ENCODE peak calls at places on chromosomes 16 and 17, in ten cellular contexts. M is hepatocyte, E is tibial artery, Y is NB4, P is GM20000, N is cardiac fibroblast, K is lung, X is type B pancreatic cell, D is K562, B is AG10803. W is an unnamed sample.

GRCh38 chr16:85387171-85387507 is 226.0 kb upstream of the GSE1 start:
- DNase-seq in D (no peak), M (no peak), P (no peak), E (peak), N (no peak), Y (no peak), X (no peak), B (no peak), K (no peak), W (no peak)

GRCh38 chr17:19269102-19269501 is 31.9 kb downstream of the EPN2 start:
- DNase-seq in M (no peak), Y (peak), N (no peak), X (no peak), K (no peak), D (no peak), P (no peak), E (no peak), B (no peak), W (no peak)

GRCh38 chr17:5531019-5531418 is 44.7 kb downstream of the MIS12 start:
- DNase-seq in X (no peak), D (no peak), N (no peak), M (no peak), K (no peak), B (no peak), P (no peak), Y (no peak), E (no peak), W (no peak)

GRCh38 chr16:86026136-86026905 is 127.4 kb downstream of the IRF8 start:
- DNase-seq in E (peak), Y (no peak), B (no peak), M (peak), X (no peak), N (no peak), D (no peak), P (no peak), K (no peak), W (no peak)

GRCh38 chr17:63542942-63543821 is 7.1 kb upstream of the DCAF7 start:
- DNase-seq in M (peak), E (no peak), N (no peak), D (no peak), X (no peak), P (no peak), K (no peak), B (no peak), Y (no peak), W (no peak)

GRCh38 chr17:73645050-73645871 is 1.0 kb upstream of the SDK2 start:
- DNase-seq in B (peak), K (no peak), X (peak), Y (no peak), D (no peak), P (peak), N (no peak), M (peak), E (no peak), W (peak)

GRCh38 chr17:16973760-16974540 is 2.0 kb upstream of the TNFRSF13B start:
- DNase-seq in P (no peak), Y (no peak), M (no peak), E (no peak), D (no peak), B (no peak), X (no peak), K (no peak), N (no peak), W (no peak)

GRCh38 chr16:16930309-16931000 is 540.3 kb downstream of the XYLT1 start:
- DNase-seq in X (no peak), K (no peak), D (no peak), M (no peak), E (no peak), P (no peak), B (no peak), N (no peak), Y (no peak), W (no peak)

GRCh38 chr17:8122391-8122922 is 1.4 kb downstream of the HES7 start:
- DNase-seq in Y (peak), P (no peak), B (peak), D (no peak), X (no peak), K (no peak), M (peak), E (no peak), N (peak), W (no peak)

GRCh38 chr17:77308768-77309726 is 168.3 kb downstream of the SEC14L1 start:
- DNase-seq in K (no peak), N (peak), M (peak), P (no peak), X (no peak), D (peak), Y (peak), B (peak), E (no peak), W (no peak)

GRCh38 chr17:18921912-18922451 is 30.0 kb upstream of the SLC5A10 start:
- DNase-seq in K (no peak), X (no peak), M (peak), B (no peak), E (no peak), D (peak), P (peak), N (peak), Y (no peak), W (no peak)

GRCh38 chr16:77404823-77405222 is 30.0 kb downstream of the ADAMTS18 start:
- DNase-seq in E (no peak), D (no peak), N (no peak), K (no peak), M (no peak), Y (no peak), B (no peak), X (no peak), P (no peak), W (no peak)

GRCh38 chr16:30628628-30629342 is 18.6 kb upstream of the ZNF689 start:
- DNase-seq in E (peak), Y (peak), X (peak), K (peak), D (peak), M (peak), B (peak), P (peak), N (peak), W (peak)

GRCh38 chr16:48318630-48319029 is 66.6 kb downstream of the SIAH1 start:
- DNase-seq in K (no peak), Y (peak), M (no peak), E (no peak), N (peak), B (peak), P (peak), X (no peak), D (no peak), W (peak)

GRCh38 chr17:17305282-17305801 is 2.2 kb downstream of the NT5M start:
- DNase-seq in Y (peak), P (peak), E (no peak), N (no peak), D (peak), K (no peak), M (no peak), X (no peak), B (no peak), W (no peak)

GRCh38 chr17:40450175-40450574 is 6.9 kb downstream of the IGFBP4 start:
- DNase-seq in P (peak), E (no peak), D (peak), M (peak), X (no peak), B (no peak), N (peak), K (no peak), Y (peak), W (peak)

GRCh38 chr17:27430882-27431491 is 25.3 kb upstream of the KSR1 start:
- DNase-seq in E (no peak), P (no peak), D (peak), M (peak), B (peak), X (no peak), N (peak), K (no peak), Y (peak), W (peak)

GRCh38 chr16:71514476-71514875 is 11.8 kb upstream of the CHST4 start:
- DNase-seq in D (no peak), B (no peak), Y (no peak), P (peak), M (no peak), X (no peak), E (no peak), N (no peak), K (no peak), W (no peak)

GRCh38 chr16:30346286-30346685 is 8.8 kb downstream of the CD2BP2 start:
- DNase-seq in K (no peak), N (no peak), B (no peak), E (no peak), X (peak), D (no peak), P (no peak), M (no peak), Y (no peak), W (no peak)

GRCh38 chr16:62648256-62648655 is 612.0 kb upstream of the CDH8 start:
- DNase-seq in E (no peak), P (no peak), K (no peak), N (no peak), B (no peak), Y (no peak), X (no peak), D (no peak), M (no peak), W (no peak)

GRCh38 chr17:4555863-4556646 is 871 bp upstream of the MYBBP1A start:
- DNase-seq in N (no peak), Y (no peak), K (no peak), X (no peak), B (no peak), E (no peak), M (no peak), P (no peak), D (no peak), W (peak)

GRCh38 chr17:55763856-55764255 is 13.0 kb downstream of the PCTP start:
- DNase-seq in K (no peak), P (no peak), X (no peak), E (no peak), Y (peak), N (peak), B (no peak), D (no peak), M (no peak), W (no peak)

GRCh38 chr17:76353004-76353598 is 615 bp downstream of the PRPSAP1 start:
- DNase-seq in D (no peak), N (no peak), B (no peak), Y (no peak), M (peak), K (no peak), X (no peak), E (no peak), P (peak), W (peak)

GRCh38 chr17:2068589-2069051 is 13.7 kb downstream of the HIC1 start:
- DNase-seq in X (no peak), M (peak), N (peak), B (peak), E (no peak), Y (no peak), K (no peak), P (no peak), D (no peak), W (no peak)

GRCh38 chr17:64442550-64442971 is 6.4 kb upstream of the MILR1 start:
- DNase-seq in E (no peak), P (no peak), B (no peak), N (no peak), Y (no peak), K (no peak), D (no peak), X (no peak), M (no peak), W (no peak)

GRCh38 chr16:8655184-8655717 is 19.2 kb upstream of the ABAT start:
- DNase-seq in B (peak), E (no peak), Y (peak), P (peak), K (peak), N (peak), D (peak), M (peak), X (no peak), W (peak)

GRCh38 chr16:9969580-9969979 is 212.6 kb downstream of the GRIN2A start:
- DNase-seq in E (no peak), M (no peak), P (no peak), K (no peak), N (no peak), Y (no peak), D (no peak), B (no peak), X (no peak), W (no peak)

GRCh38 chr16:17407321-17407720 is 63.4 kb downstream of the XYLT1 start:
- DNase-seq in M (no peak), D (no peak), P (no peak), K (no peak), B (no peak), E (no peak), Y (no peak), X (no peak), N (no peak), W (no peak)

GRCh38 chr16:88531931-88532433 is 38.2 kb upstream of the ZC3H18 start:
- DNase-seq in M (no peak), E (no peak), P (no peak), D (no peak), N (no peak), K (no peak), Y (peak), X (no peak), B (no peak), W (no peak)

GRCh38 chr16:70701596-70701995 is 15.7 kb upstream of the MTSS2 start:
- DNase-seq in E (no peak), K (no peak), D (no peak), X (no peak), Y (no peak), P (no peak), M (no peak), N (no peak), B (no peak), W (no peak)

GRCh38 chr16:84881702-84882521 is 62.1 kb downstream of the CRISPLD2 start:
- DNase-seq in E (peak), N (peak), D (peak), Y (no peak), M (peak), X (no peak), P (no peak), B (peak), K (no peak), W (no peak)

GRCh38 chr16:66256919-66257318 is 109.6 kb upstream of the CDH5 start:
- DNase-seq in N (no peak), X (no peak), E (no peak), K (no peak), B (no peak), Y (no peak), M (no peak), P (no peak), D (no peak), W (no peak)

GRCh38 chr17:83154311-83155127 is 75.1 kb downstream of the METRNL start:
- DNase-seq in K (peak), X (peak), E (no peak), Y (no peak), D (no peak), M (no peak), P (no peak), N (no peak), B (no peak), W (no peak)

GRCh38 chr16:66988197-66988788 is at the start of gene CES4A:
- DNase-seq in K (no peak), Y (no peak), X (no peak), E (no peak), D (no peak), B (peak), N (peak), P (no peak), M (peak), W (no peak)

DNA sequence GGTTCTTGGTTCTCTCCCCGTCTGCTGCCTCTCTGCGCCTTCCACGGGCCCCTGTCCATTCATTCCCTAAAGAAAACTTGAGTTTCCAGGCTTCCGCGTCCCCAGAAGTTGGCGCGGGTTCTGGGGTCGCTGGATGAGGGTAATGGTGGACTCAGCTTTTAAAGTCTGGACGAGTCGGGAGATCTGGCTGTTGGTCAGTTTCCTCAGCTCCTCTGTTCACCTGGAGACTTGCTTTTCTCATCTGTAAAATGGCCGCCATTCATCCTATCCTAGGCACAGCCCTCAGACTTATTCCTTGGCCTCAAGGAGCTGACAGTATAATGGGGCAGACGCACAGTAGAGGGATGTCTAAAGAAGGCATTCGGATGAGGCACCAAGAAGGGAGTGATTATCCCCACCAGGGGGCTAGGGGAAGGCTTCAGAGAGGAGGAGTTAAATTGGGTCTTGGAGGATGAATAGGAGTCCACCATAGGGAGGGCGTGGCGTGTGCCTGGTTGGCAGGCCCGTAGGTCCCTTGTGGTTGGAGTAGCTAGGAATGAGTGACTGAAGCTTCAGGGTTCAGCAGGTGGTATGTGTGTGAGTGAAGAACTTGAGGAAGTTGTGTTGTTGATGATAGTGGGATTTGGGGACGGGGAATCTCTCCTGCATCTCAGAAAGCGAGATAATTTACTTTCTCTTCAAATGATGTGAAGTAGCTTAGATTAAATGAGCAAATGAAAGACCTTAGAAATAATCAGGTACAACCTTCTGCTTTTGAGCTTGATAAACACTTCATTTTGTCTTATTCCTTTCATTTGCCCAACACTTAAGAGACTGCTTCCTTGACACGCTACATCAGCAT is 655 bp downstream of the VPS35L start:
- DNase-seq in K (no peak), N (peak), Y (peak), P (peak), B (peak), X (no peak), D (peak), M (peak), E (no peak), W (peak)
- TF ChIP-seq CTCF in K (no peak), N (peak), Y (no peak), P (no peak), B (peak), X (peak), D (peak), M (no peak), E (no peak), W (peak)

GRCh38 chr17:75263051-75263450 is 1.4 kb downstream of the MRPS7 start:
- DNase-seq in K (no peak), E (no peak), N (no peak), Y (peak), B (no peak), P (no peak), D (no peak), M (no peak), X (no peak), W (no peak)
- TF ChIP-seq CTCF in K (no peak), E (no peak), N (no peak), Y (no peak), B (no peak), P (no peak), D (no peak), M (no peak), X (no peak), W (no peak)

GRCh38 chr17:48488548-48489106 is 42.2 kb downstream of the HOXB1 start:
- DNase-seq in P (no peak), X (no peak), M (peak), N (no peak), D (peak), B (no peak), K (no peak), E (no peak), Y (no peak), W (peak)

GRCh38 chr17:48484256-48484655 is 46.6 kb downstream of the HOXB1 start:
- DNase-seq in D (no peak), K (no peak), P (no peak), E (no peak), X (no peak), M (no peak), N (peak), Y (no peak), B (peak), W (no peak)

GRCh38 chr17:48484850-48485249 is 46.0 kb downstream of the HOXB1 start:
- DNase-seq in B (peak), D (peak), K (no peak), X (no peak), Y (peak), N (peak), P (no peak), E (no peak), M (no peak), W (no peak)

GRCh38 chr17:48487221-48487620 is 43.6 kb downstream of the HOXB1 start:
- DNase-seq in M (no peak), D (no peak), K (no peak), B (no peak), E (no peak), P (no peak), N (no peak), X (no peak), Y (no peak), W (no peak)

DNA sequence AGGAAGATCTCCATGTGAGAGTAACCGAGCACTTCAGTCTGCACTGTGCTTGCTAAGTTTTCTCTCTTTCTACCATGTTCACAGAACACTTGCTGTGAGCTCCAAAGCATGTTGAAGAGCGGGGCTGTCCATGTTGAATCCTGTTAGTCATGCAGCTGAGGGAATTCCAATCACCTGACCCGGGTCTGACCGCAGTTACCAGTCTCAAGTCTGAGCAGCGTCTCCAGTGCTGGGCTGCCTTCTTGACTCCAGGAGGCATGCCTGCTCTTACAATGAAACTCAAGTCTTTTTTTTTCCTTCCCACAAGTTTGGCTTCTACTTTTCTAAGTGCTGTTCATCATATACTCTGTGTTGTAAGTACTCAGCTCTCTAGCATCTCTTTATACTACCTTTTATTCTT is 44.3 kb downstream of the HOXB1 start:
- DNase-seq in P (no peak), N (peak), B (peak), X (no peak), K (no peak), M (peak), E (no peak), D (peak), Y (no peak), W (no peak)
- TF ChIP-seq CTCF in P (no peak), N (peak), B (peak), X (no peak), K (no peak), M (no peak), E (no peak), D (peak), Y (no peak), W (no peak)

GRCh38 chr16:19071811-19072777 is 4.7 kb downstream of the COQ7 start:
- DNase-seq in Y (peak), B (peak), X (no peak), P (peak), M (peak), E (no peak), N (peak), D (peak), K (peak), W (peak)

GRCh38 chr16:19062706-19063105 is 4.7 kb upstream of the COQ7 start:
- DNase-seq in E (no peak), N (no peak), B (no peak), M (no peak), D (no peak), X (no peak), P (no peak), K (no peak), Y (no peak), W (no peak)

GRCh38 chr16:19068237-19068815 is 912 bp downstream of the COQ7 start:
- DNase-seq in X (no peak), P (no peak), Y (peak), B (no peak), K (no peak), M (no peak), N (no peak), E (no peak), D (no peak), W (no peak)

GRCh38 chr16:19066988-19067348 is 446 bp upstream of the COQ7 start:
- DNase-seq in K (no peak), B (no peak), P (no peak), N (no peak), Y (no peak), M (no peak), E (no peak), X (no peak), D (no peak), W (no peak)

DNA sequence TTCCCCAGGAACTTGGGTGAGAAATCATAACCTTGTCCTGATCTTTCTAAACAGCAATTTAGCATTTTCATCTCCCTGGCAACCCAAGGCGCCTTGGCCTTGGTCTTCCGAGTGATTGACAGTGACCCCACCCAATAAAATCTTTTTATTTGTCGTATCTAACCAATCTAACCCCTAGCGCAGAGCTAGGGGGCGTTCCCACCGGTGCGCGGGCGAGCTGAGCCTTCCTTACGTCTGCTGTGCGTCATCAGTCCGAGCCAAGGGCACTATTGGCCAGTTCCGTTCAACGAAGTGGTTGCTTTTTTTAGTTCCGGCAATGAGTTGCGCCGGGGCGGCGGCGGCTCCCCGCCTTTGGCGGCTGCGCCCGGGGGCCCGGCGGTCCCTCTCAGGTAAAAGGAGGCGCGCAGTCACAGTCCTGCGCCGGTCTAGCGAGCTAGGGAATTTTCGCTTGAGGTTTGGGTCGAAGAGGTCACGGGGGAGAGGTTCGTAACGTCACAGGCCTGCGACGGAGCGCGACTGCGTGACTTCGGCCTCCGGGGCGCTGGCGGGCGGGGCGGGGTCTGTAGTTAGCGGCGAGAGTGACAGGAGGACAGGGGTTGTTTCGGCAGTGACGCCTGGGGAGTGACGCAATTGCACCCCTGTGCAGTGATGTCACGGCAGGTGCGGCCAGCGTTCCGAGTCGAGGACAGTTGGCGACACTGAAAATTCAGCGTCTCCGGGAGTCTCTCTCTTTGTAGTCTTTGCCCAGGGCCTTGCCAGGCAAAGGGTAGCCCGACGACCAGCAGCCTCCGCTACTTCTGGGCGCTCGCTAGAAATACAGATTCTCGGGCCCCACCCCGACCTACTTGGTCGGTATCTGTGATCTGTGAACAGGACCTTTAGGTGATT is at the start of gene COQ7:
- DNase-seq in B (peak), P (peak), D (peak), E (peak), N (peak), X (peak), K (peak), M (peak), Y (peak), W (peak)
- TF ChIP-seq CTCF in B (no peak), P (no peak), D (no peak), E (no peak), N (no peak), X (no peak), K (no peak), M (no peak), Y (no peak), W (peak)

W was measured in endothelial cell.